ENCODE peak calls at places on chromosomes 12 and 14, in six cellular contexts. P is cardiac muscle cell, L is sigmoid colon, T is lung, F is right cardiac atrium, O is breast epithelium. I is an unnamed sample.
A peak's percentile ranks its signal among the peaks of the same experiment; 100 is the strongest.

GRCh38 chr14:90140298-90140955 is 78.6 kb downstream of the KCNK13 start:
- DNase-seq in P (no peak), L (no peak), T (no peak), F (no peak), O (no peak), I (no peak)

GRCh38 chr14:59301354-59301753 is 112.9 kb downstream of the DAAM1 start:
- DNase-seq in P (no peak), L (no peak), T (no peak), F (no peak), O (no peak), I (no peak)

GRCh38 chr12:79255326-79255725 is 390.8 kb downstream of the SYT1 start:
- DNase-seq in P (no peak), L (no peak), T (no peak), F (no peak), O (no peak), I (no peak)

GRCh38 chr14:101950516-101951215 is 13.7 kb upstream of the DYNC1H1 start:
- DNase-seq in P (no peak), L (peak; percentile 57), T (no peak), F (no peak), O (peak; percentile 12), I (no peak)

GRCh38 chr12:122265931-122266771 is at the start of gene VPS33A:
- DNase-seq in P (peak; percentile 98), L (peak; percentile 99), T (peak; percentile 96), F (peak; percentile 99), O (peak; percentile 98), I (peak; percentile 99)

GRCh38 chr14:20657216-20658211 is 16.0 kb upstream of the OR6S1 start:
- DNase-seq in P (no peak), L (no peak), T (no peak), F (no peak), O (no peak), I (peak; percentile 83)

GRCh38 chr14:106209745-106210144 is 683.4 kb downstream of the TMEM121 start:
- DNase-seq in P (no peak), L (no peak), T (no peak), F (no peak), O (no peak), I (peak; percentile 83)

GRCh38 chr12:48681416-48681737 is 661 bp downstream of the KANSL2 start:
- DNase-seq in P (no peak), L (no peak), T (no peak), F (no peak), O (no peak), I (no peak)

GRCh38 chr14:93655078-93655750 is 133.1 kb downstream of the PRIMA1 start:
- DNase-seq in P (peak; percentile 92), L (no peak), T (no peak), F (no peak), O (no peak), I (peak; percentile 21)

GRCh38 chr14:85991156-85991555 is 461.2 kb downstream of the FLRT2 start:
- DNase-seq in P (no peak), L (no peak), T (no peak), F (no peak), O (no peak), I (no peak)

DNA sequence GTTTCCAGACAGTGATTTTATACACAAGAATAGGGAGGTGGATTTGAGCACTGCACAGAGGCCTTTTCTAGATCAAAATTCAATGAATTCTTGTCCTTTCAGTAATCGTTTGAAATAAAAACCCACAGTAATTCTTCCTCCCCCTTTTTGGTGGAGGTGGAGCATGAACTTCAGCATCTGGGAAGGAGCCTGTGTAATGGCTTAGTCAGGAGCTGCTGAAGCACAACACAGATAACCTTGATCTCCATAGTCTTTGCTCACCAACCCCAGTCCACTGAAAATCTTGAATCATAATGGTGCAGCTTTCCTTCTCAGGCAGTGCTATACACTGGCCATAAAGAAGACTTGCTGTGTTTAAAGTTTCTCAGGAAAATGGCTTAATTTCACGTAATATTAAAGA is 6.4 kb upstream of the TBPL2 start:
- DNase-seq in P (peak; percentile 43), L (no peak), T (no peak), F (no peak), O (no peak), I (no peak)
- H3K27ac ChIP-seq in P (no peak overlapping the region), L (no peak overlapping the region), T (peak overlapping the region; percentile 59), F (no peak overlapping the region), O (no peak overlapping the region), I (no peak overlapping the region)

GRCh38 chr12:130041983-130042812 is 120.1 kb upstream of the FZD10 start:
- DNase-seq in P (peak; percentile 78), L (no peak), T (peak; percentile 42), F (peak; percentile 78), O (no peak), I (no peak)

GRCh38 chr12:130049666-130050065 is 112.6 kb upstream of the FZD10 start:
- DNase-seq in P (no peak), L (no peak), T (no peak), F (no peak), O (no peak), I (no peak)

GRCh38 chr12:130043685-130044421 is 118.4 kb upstream of the FZD10 start:
- DNase-seq in P (no peak), L (no peak), T (no peak), F (no peak), O (no peak), I (no peak)

DNA sequence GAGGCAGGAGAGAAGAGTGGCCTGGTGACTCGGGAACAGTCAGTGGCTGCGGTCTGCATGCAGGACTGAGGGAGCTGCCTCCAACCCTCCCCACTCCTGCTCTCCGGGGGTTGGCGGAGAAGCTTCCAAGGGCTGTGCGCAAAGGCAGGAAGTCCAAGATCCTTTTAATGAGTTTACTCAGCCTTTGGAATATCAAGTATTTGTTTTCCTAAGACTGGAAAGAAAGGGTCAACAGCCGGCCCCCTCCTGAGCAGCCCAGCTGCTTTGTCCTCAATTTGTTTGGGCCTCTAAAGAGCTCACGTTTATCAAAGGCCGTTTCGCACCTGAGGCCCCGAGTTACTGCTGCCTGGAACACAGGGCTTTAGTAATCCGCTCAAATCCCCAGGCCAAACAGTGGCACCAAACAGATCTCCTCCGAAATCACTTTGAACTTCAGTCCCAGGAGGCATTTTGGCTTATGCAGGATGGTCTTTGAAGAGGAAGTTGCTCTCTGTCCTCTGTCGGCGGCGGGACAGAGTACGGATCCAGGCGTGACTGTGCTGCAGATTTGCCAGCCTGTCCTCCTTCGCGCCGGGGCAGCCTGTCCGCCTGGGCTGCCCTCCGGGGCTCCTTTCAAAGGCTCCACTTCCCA is 117.2 kb upstream of the FZD10 start:
- DNase-seq in P (peak; percentile 29), L (no peak), T (no peak), F (no peak), O (no peak), I (no peak)
- H3K27ac ChIP-seq in P (no peak overlapping the region), L (no peak overlapping the region), T (no peak overlapping the region), F (no peak overlapping the region), O (no peak overlapping the region), I (no peak overlapping the region)

GRCh38 chr14:68884031-68885030 is 91.5 kb upstream of the ZFP36L1 start:
- DNase-seq in P (no peak), L (peak; percentile 93), T (no peak), F (peak; percentile 77), O (no peak), I (no peak)
- H3K27ac ChIP-seq in P (no peak overlapping the region), L (peak overlapping the region; percentile 100), T (peak overlapping the region; percentile 55), F (peak overlapping the region; percentile 77), O (peak overlapping the region; percentile 52), I (peak overlapping the region; percentile 97)

GRCh38 chr12:121214171-121214777 is 4.3 kb downstream of the P2RX4 start:
- DNase-seq in P (no peak), L (no peak), T (no peak), F (no peak), O (no peak), I (no peak)

GRCh38 chr12:121209629-121210572 is at the start of gene P2RX4:
- DNase-seq in P (peak; percentile 85), L (peak; percentile 94), T (peak; percentile 87), F (peak; percentile 94), O (peak; percentile 78), I (peak; percentile 94)

GRCh38 chr12:121216102-121216501 is 6.2 kb downstream of the P2RX4 start:
- DNase-seq in P (no peak), L (no peak), T (no peak), F (no peak), O (no peak), I (no peak)

GRCh38 chr12:121214855-121215745 is 5.2 kb downstream of the P2RX4 start:
- DNase-seq in P (no peak), L (no peak), T (no peak), F (no peak), O (no peak), I (no peak)

GRCh38 chr12:121212875-121213274 is 2.9 kb downstream of the P2RX4 start:
- DNase-seq in P (no peak), L (no peak), T (no peak), F (no peak), O (no peak), I (no peak)
- H3K27ac ChIP-seq in P (no peak overlapping the region), L (no peak overlapping the region), T (no peak overlapping the region), F (no peak overlapping the region), O (no peak overlapping the region), I (no peak overlapping the region)

GRCh38 chr14:71115306-71115705 is 208.0 kb downstream of the PCNX1 start:
- DNase-seq in P (no peak), L (no peak), T (no peak), F (no peak), O (no peak), I (no peak)

GRCh38 chr14:71119832-71120231 is 212.6 kb downstream of the PCNX1 start:
- DNase-seq in P (no peak), L (no peak), T (no peak), F (no peak), O (no peak), I (no peak)

GRCh38 chr14:71116206-71117122 is 209.2 kb downstream of the PCNX1 start:
- DNase-seq in P (no peak), L (no peak), T (no peak), F (no peak), O (no peak), I (no peak)

GRCh38 chr14:71119075-71119474 is 211.8 kb downstream of the PCNX1 start:
- DNase-seq in P (no peak), L (no peak), T (no peak), F (no peak), O (no peak), I (no peak)

DNA sequence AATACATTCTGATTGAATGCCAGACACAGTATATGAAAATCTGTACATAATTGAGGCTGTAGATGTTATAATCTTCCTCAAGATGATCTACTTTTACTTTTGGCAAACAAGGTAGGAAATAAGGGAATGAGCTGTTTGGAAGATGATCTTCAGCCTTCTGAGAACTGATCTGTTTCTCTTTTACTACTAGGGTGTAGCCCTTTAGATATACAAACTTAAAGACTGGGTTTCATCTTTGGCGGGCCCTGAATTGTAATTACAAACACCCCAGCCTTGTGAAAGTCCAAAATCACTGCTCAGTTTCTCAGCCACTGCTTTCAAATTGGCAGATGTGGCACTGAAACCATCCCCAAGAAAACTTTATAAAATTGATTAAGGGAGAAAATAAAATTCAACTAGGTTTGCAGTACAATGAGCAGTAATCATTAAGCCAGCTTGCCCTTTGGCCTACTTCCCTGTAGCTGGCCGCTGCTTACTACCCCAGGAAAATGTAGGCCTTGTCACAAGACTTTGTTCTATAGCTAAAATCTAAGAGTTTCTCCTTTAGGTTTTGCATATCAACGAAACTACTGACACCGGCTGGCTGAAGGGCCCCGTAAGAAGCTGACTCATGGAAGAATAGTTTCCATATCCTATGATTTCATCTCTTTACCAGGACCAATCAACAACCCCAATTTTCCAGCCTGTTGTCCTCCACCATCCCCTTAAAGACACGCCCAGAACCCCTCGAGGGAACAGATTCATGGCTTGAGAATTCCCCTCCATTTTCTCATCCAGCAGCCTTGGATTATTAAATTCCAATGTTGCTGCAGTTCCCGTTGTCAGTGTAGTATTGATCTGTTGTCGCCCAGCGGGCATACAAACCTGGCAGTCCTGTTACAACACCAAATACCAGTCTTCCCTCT is 210.8 kb downstream of the PCNX1 start:
- DNase-seq in P (peak; percentile 5), L (no peak), T (no peak), F (no peak), O (no peak), I (no peak)
- H3K27ac ChIP-seq in P (peak overlapping the region; percentile 69), L (peak overlapping the region; percentile 64), T (no peak overlapping the region), F (no peak overlapping the region), O (no peak overlapping the region), I (no peak overlapping the region)

GRCh38 chr12:9721394-9722092 is 11.4 kb downstream of the CLECL1 start:
- DNase-seq in P (no peak), L (no peak), T (no peak), F (no peak), O (no peak), I (no peak)
- H3K27ac ChIP-seq in P (no peak overlapping the region), L (peak overlapping the region; percentile 25), T (no peak overlapping the region), F (no peak overlapping the region), O (no peak overlapping the region), I (no peak overlapping the region)

I was measured in esophagus muscularis mucosa.